ENCODE peak calls at places on chromosomes 13 and 19, in four cellular contexts. H, R, D and Y are unnamed samples.

GRCh38 chr13:42000836-42001235 is 39.9 kb upstream of the VWA8 start:
- DNase-seq in D (no peak), H (no peak), R (no peak), Y (no peak)

GRCh38 chr19:4115818-4116385 is 8.0 kb downstream of the MAP2K2 start:
- DNase-seq in H (no peak), D (no peak), R (no peak), Y (no peak)

GRCh38 chr13:79999601-80000000 is 341.3 kb downstream of the SPRY2 start:
- DNase-seq in D (no peak), R (no peak), H (no peak), Y (no peak)

GRCh38 chr13:102798653-102799543 is at the start of the genes BIVM and POGLUT2:
- DNase-seq in R (peak), H (peak), D (peak), Y (peak)

GRCh38 chr19:42596391-42597071 is 1.8 kb upstream of the CEACAM8 start:
- DNase-seq in H (no peak), D (peak), R (peak), Y (peak)

GRCh38 chr19:53868892-53869804 is 1.5 kb downstream of the MYADM start:
- DNase-seq in D (peak), H (peak), R (peak), Y (peak)

GRCh38 chr13:24631922-24632321 is 48.3 kb upstream of the ATP12A start:
- DNase-seq in D (no peak), R (no peak), H (no peak), Y (no peak)

GRCh38 chr19:10120538-10121198 is 969 bp upstream of the EIF3G start:
- DNase-seq in D (peak), H (no peak), R (peak), Y (no peak)

GRCh38 chr19:34259367-34259865 is 5.1 kb downstream of the GARRE1 start:
- DNase-seq in H (no peak), D (no peak), R (peak), Y (no peak)

GRCh38 chr19:30557212-30557611 is 185.0 kb downstream of the ZNF536 start:
- DNase-seq in R (no peak), D (peak), H (no peak), Y (no peak)

GRCh38 chr19:8143041-8143440 is 6.4 kb downstream of the FBN3 start:
- DNase-seq in R (no peak), D (no peak), H (no peak), Y (no peak)

GRCh38 chr13:29908411-29908810 is 58.0 kb upstream of the UBL3 start:
- DNase-seq in H (no peak), D (peak), R (peak), Y (no peak)

GRCh38 chr13:42715909-42716308 is 65.5 kb upstream of the FAM216B start:
- DNase-seq in R (no peak), D (no peak), H (no peak), Y (no peak)

GRCh38 chr19:32407004-32407992 is 1.7 kb downstream of the DPY19L3 start:
- DNase-seq in R (peak), H (no peak), D (peak), Y (no peak)

GRCh38 chr13:58773280-58773859 is 1141.8 kb downstream of the PCDH17 start:
- DNase-seq in H (no peak), R (no peak), D (no peak), Y (no peak)

GRCh38 chr19:54173951-54174817 is 1.2 kb upstream of the TMC4 start:
- DNase-seq in H (no peak), R (no peak), D (peak), Y (no peak)

GRCh38 chr19:17357724-17358123 is 19.4 kb downstream of the PLVAP start:
- DNase-seq in R (no peak), H (no peak), D (no peak), Y (no peak)

GRCh38 chr13:98199480-98199879 is 22.4 kb upstream of the RNF113B start:
- DNase-seq in D (no peak), R (no peak), H (no peak), Y (no peak)